ENCODE peak calls at places on chromosomes 12 and 14, in seven cellular contexts. One of them, this sample, is unnamed.

GRCh38 chr12:57881035-57881973 is 34.8 kb upstream of the CTDSP2 start:
- DNase-seq in iPS-NIHi11: no peak
- DNase-seq in EL: peak; percentile 79
- DNase-seq in neural progenitor cell: no peak
- DNase-seq in NCI-H345: no peak
- DNase-seq in GM06990: no peak
- DNase-seq in C1 segment of cervical spinal cord: no peak
- DNase-seq in this sample: no peak

GRCh38 chr12:120100630-120101029 is 15.9 kb downstream of the RAB35 start:
- DNase-seq in NCI-H345: no peak
- DNase-seq in iPS-NIHi11: no peak
- DNase-seq in GM06990: no peak
- DNase-seq in neural progenitor cell: no peak
- DNase-seq in EL: no peak
- DNase-seq in C1 segment of cervical spinal cord: peak; percentile 78
- DNase-seq in this sample: peak; percentile 41

GRCh38 chr14:102885686-102886447 is 36.6 kb upstream of the AMN start:
- DNase-seq in C1 segment of cervical spinal cord: no peak
- DNase-seq in neural progenitor cell: no peak
- DNase-seq in iPS-NIHi11: no peak
- DNase-seq in GM06990: no peak
- DNase-seq in NCI-H345: no peak
- DNase-seq in EL: no peak
- DNase-seq in this sample: no peak

GRCh38 chr12:102638777-102639176 is 158.4 kb upstream of the IGF1 start:
- DNase-seq in neural progenitor cell: no peak
- DNase-seq in EL: peak; percentile 66
- DNase-seq in NCI-H345: no peak
- DNase-seq in GM06990: no peak
- DNase-seq in C1 segment of cervical spinal cord: no peak
- DNase-seq in iPS-NIHi11: no peak
- DNase-seq in this sample: no peak

GRCh38 chr12:89470741-89471504 is 53.7 kb downstream of the GALNT4 start:
- DNase-seq in GM06990: no peak
- DNase-seq in NCI-H345: peak; percentile 23
- DNase-seq in EL: peak; percentile 41
- DNase-seq in iPS-NIHi11: peak; percentile 35
- DNase-seq in neural progenitor cell: peak; percentile 61
- DNase-seq in C1 segment of cervical spinal cord: no peak
- DNase-seq in this sample: no peak

GRCh38 chr14:101878222-101879211 is 85.9 kb upstream of the DYNC1H1 start:
- DNase-seq in EL: no peak
- DNase-seq in iPS-NIHi11: no peak
- DNase-seq in NCI-H345: no peak
- DNase-seq in GM06990: peak; percentile 57
- DNase-seq in neural progenitor cell: no peak
- DNase-seq in C1 segment of cervical spinal cord: no peak
- DNase-seq in this sample: no peak

GRCh38 chr12:45587877-45588530 is 141.5 kb upstream of the ARID2 start:
- DNase-seq in NCI-H345: no peak
- DNase-seq in GM06990: no peak
- DNase-seq in neural progenitor cell: no peak
- DNase-seq in EL: no peak
- DNase-seq in C1 segment of cervical spinal cord: no peak
- DNase-seq in iPS-NIHi11: no peak
- DNase-seq in this sample: no peak

GRCh38 chr12:79927772-79928474 is 7.0 kb downstream of the PPP1R12A start:
- DNase-seq in NCI-H345: no peak
- DNase-seq in GM06990: peak; percentile 19
- DNase-seq in EL: peak; percentile 21
- DNase-seq in neural progenitor cell: no peak
- DNase-seq in C1 segment of cervical spinal cord: no peak
- DNase-seq in iPS-NIHi11: no peak
- DNase-seq in this sample: no peak

GRCh38 chr12:49883065-49883464 is 20.6 kb downstream of the FAIM2 start:
- DNase-seq in neural progenitor cell: peak; percentile 71
- DNase-seq in iPS-NIHi11: no peak
- DNase-seq in EL: no peak
- DNase-seq in C1 segment of cervical spinal cord: no peak
- DNase-seq in GM06990: no peak
- DNase-seq in NCI-H345: no peak
- DNase-seq in this sample: peak; percentile 75

This sample was measured in H7.